ENCODE peak calls at places on chromosomes 4 and X, in five cellular contexts. U is transverse colon, P is IMR-90, C is AG10803, M is kidney epithelial cell. R is an unnamed sample.
A peak's percentile ranks its signal among the peaks of the same experiment; 100 is the strongest.

GRCh38 chr4:15234101-15234500 is 193.7 kb upstream of the C1QTNF7 start:
- DNase-seq in U (no peak), P (peak; percentile 93), M (no peak), C (peak; percentile 69), R (no peak)

GRCh38 chr4:152892985-152893384 is 43.1 kb upstream of the FHDC1 start:
- DNase-seq in U (no peak), C (no peak), P (no peak), M (no peak), R (no peak)

GRCh38 chr4:153137677-153138630 is 66.3 kb upstream of the TRIM2 start:
- DNase-seq in P (no peak), U (no peak), C (no peak), M (no peak), R (no peak)

GRCh38 chr4:165489786-165490185 is 111.0 kb downstream of the CPE start:
- DNase-seq in P (no peak), U (no peak), C (peak; percentile 9), M (no peak), R (no peak)

GRCh38 chr4:17511041-17511949 is 595 bp downstream of the QDPR start:
- DNase-seq in M (no peak), U (peak; percentile 62), C (peak; percentile 48), P (peak; percentile 33), R (no peak)

GRCh38 chr4:78940752-78941151 is 1.5 kb upstream of the PAQR3 start:
- DNase-seq in C (no peak), P (no peak), U (no peak), M (no peak), R (no peak)

GRCh38 chr4:56077676-56078075 is 128.9 kb downstream of the CEP135 start:
- DNase-seq in C (peak; percentile 1), P (no peak), U (no peak), M (no peak), R (no peak)

GRCh38 chr4:121011138-121011537 is 61.2 kb downstream of the NDNF start:
- DNase-seq in C (no peak), M (no peak), U (no peak), P (no peak), R (no peak)

GRCh38 chr4:5683566-5683965 is 24.8 kb downstream of the EVC2 start:
- DNase-seq in M (no peak), P (no peak), C (no peak), U (no peak), R (no peak)

GRCh38 chrX:19343085-19343461 is 654 bp upstream of the PDHA1 start:
- DNase-seq in P (no peak), C (no peak), U (no peak), M (no peak), R (no peak)

GRCh38 chrX:40465735-40466551 is 114.8 kb upstream of the ATP6AP2 start:
- DNase-seq in P (no peak), M (no peak), C (peak; percentile 32), U (no peak), R (no peak)

GRCh38 chr4:81405900-81406401 is 65.8 kb downstream of the RASGEF1B start:
- DNase-seq in M (peak; percentile 43), P (peak; percentile 77), C (peak; percentile 74), U (peak; percentile 20), R (peak; percentile 57)

GRCh38 chrX:68789966-68790365 is 38.9 kb upstream of the EFNB1 start:
- DNase-seq in M (no peak), U (no peak), C (no peak), P (no peak), R (no peak)

GRCh38 chr4:10456270-10457254 is 664 bp downstream of the ZNF518B start:
- DNase-seq in C (peak; percentile 67), P (peak; percentile 56), M (no peak), U (peak; percentile 52), R (no peak)

GRCh38 chrX:12269484-12269883 is 131.2 kb downstream of the FRMPD4 start:
- DNase-seq in P (no peak), U (no peak), C (peak; percentile 27), M (no peak), R (no peak)

GRCh38 chr4:74933562-74934015 is 673 bp downstream of the PARM1 start:
- DNase-seq in C (no peak), M (no peak), U (peak; percentile 40), P (no peak), R (no peak)

GRCh38 chr4:86891785-86892638 is at the start of gene C4orf36:
- DNase-seq in P (peak; percentile 18), M (no peak), C (peak; percentile 40), U (peak; percentile 78), R (no peak)

GRCh38 chr4:139099366-139099982 is 77.5 kb downstream of the ELF2 start:
- DNase-seq in P (peak; percentile 86), C (peak; percentile 81), U (peak; percentile 71), M (peak; percentile 44), R (no peak)

GRCh38 chr4:114519368-114519767 is 79.2 kb upstream of the UGT8 start:
- DNase-seq in U (no peak), P (no peak), M (no peak), C (no peak), R (no peak)

GRCh38 chr4:107689912-107690587 is 30.0 kb downstream of the PAPSS1 start:
- DNase-seq in C (peak; percentile 67), U (no peak), P (peak; percentile 94), M (peak; percentile 74), R (peak; percentile 56)

GRCh38 chr4:40662962-40663604 is 33.4 kb upstream of the RBM47 start:
- DNase-seq in C (peak; percentile 48), P (peak; percentile 89), U (no peak), M (peak; percentile 75), R (peak; percentile 75)

GRCh38 chr4:65624651-65625050 is 45.6 kb downstream of the EPHA5 start:
- DNase-seq in P (peak; percentile 4), C (no peak), U (no peak), M (no peak), R (no peak)

GRCh38 chr4:88722276-88722780 is 24.7 kb upstream of the NAP1L5 start:
- DNase-seq in M (no peak), C (no peak), P (no peak), U (no peak), R (no peak)

GRCh38 chr4:4968161-4968757 is 51.0 kb downstream of the CYTL1 start:
- DNase-seq in C (no peak), M (no peak), U (no peak), P (no peak), R (no peak)

GRCh38 chr4:68963389-68963788 is 11.8 kb upstream of the UGT2A3 start:
- DNase-seq in P (no peak), M (peak; percentile 60), C (no peak), U (peak; percentile 17), R (peak; percentile 83)

GRCh38 chr4:4618846-4619245 is 77.0 kb upstream of the STX18 start:
- DNase-seq in M (no peak), U (no peak), P (no peak), C (no peak), R (no peak)

GRCh38 chrX:155188786-155189185 is 27.5 kb upstream of the VBP1 start:
- DNase-seq in U (no peak), C (no peak), M (no peak), P (no peak), R (no peak)

GRCh38 chr4:108193891-108194672 is 25.4 kb upstream of the LEF1 start:
- DNase-seq in M (no peak), P (no peak), C (no peak), U (no peak), R (no peak)

GRCh38 chr4:184012937-184013336 is 107.8 kb downstream of the STOX2 start:
- DNase-seq in C (no peak), U (no peak), M (no peak), P (no peak), R (no peak)

GRCh38 chr4:124111922-124112321 is 600.6 kb downstream of the ANKRD50 start:
- DNase-seq in C (peak; percentile 80), P (peak; percentile 87), U (no peak), M (peak; percentile 37), R (peak; percentile 57)

GRCh38 chrX:56783996-56784620 is 55.1 kb downstream of the NBDY start:
- DNase-seq in P (no peak), C (no peak), U (no peak), M (no peak), R (no peak)

GRCh38 chr4:14180983-14181601 is 553.6 kb upstream of the BOD1L1 start:
- DNase-seq in C (no peak), M (no peak), P (peak; percentile 14), U (no peak), R (no peak)

GRCh38 chrX:9569875-9570274 is 105.0 kb downstream of the TBL1X start:
- DNase-seq in C (peak; percentile 68), M (peak; percentile 18), P (no peak), U (no peak), R (no peak)

GRCh38 chr4:157838366-157838765 is 334.5 kb downstream of the GASK1B start:
- DNase-seq in P (no peak), C (no peak), M (peak; percentile 5), U (no peak), R (no peak)

GRCh38 chr4:126627255-126627654 is 1005.5 kb upstream of the INTU start:
- DNase-seq in U (no peak), M (no peak), P (peak; percentile 38), C (no peak), R (no peak)

GRCh38 chr4:111066447-111066846 is 443.6 kb upstream of the PITX2 start:
- DNase-seq in U (no peak), C (peak; percentile 13), P (peak; percentile 63), M (no peak), R (peak; percentile 20)

GRCh38 chr4:53576218-53576617 is 15.1 kb downstream of the LNX1 start:
- DNase-seq in U (no peak), M (no peak), P (no peak), C (no peak), R (no peak)
- TF ChIP-seq CTCF in U (no peak), M (no peak), P (no peak), C (no peak), R (no peak)

GRCh38 chrX:125203737-125204578 is 115.7 kb upstream of the TEX13C start:
- DNase-seq in P (no peak), C (peak; percentile 0), U (no peak), M (peak; percentile 23), R (peak; percentile 41)

GRCh38 chrX:125205084-125205917 is 114.4 kb upstream of the TEX13C start:
- DNase-seq in U (peak; percentile 12), C (peak; percentile 6), P (no peak), M (peak; percentile 37), R (peak; percentile 57)

GRCh38 chrX:125205918-125206665 is 113.6 kb upstream of the TEX13C start:
- DNase-seq in U (no peak), M (no peak), P (no peak), C (no peak), R (no peak)

GRCh38 chrX:125203379-125203736 is 116.3 kb upstream of the TEX13C start:
- DNase-seq in C (no peak), M (no peak), P (no peak), U (no peak), R (no peak)

GRCh38 chrX:125202486-125203378 is 116.9 kb upstream of the TEX13C start:
- DNase-seq in U (no peak), P (no peak), C (no peak), M (no peak), R (no peak)
- H3K4me3 ChIP-seq in U (peak overlapping the region; percentile 44), P (no peak overlapping the region), C (no peak overlapping the region), M (peak overlapping the region; percentile 40), R (peak overlapping the region; percentile 63)

GRCh38 chrX:48852857-48853256 is 17.4 kb upstream of the PCSK1N start:
- DNase-seq in P (no peak), U (no peak), C (no peak), M (no peak), R (no peak)

GRCh38 chrX:48854898-48855297 is 19.5 kb upstream of the PCSK1N start:
- DNase-seq in U (no peak), C (peak; percentile 1), P (no peak), M (no peak), R (no peak)
- TF ChIP-seq CTCF in U (peak; percentile 14), C (peak; percentile 35), P (no peak), M (peak; percentile 22), R (peak; percentile 55)

GRCh38 chrX:119273807-119274192 is 37.7 kb downstream of the PGRMC1 start:
- DNase-seq in M (no peak), P (no peak), C (no peak), U (no peak), R (no peak)

GRCh38 chrX:119272882-119273806 is 37.1 kb downstream of the PGRMC1 start:
- DNase-seq in P (peak; percentile 21), M (peak; percentile 19), U (peak; percentile 46), C (peak; percentile 46), R (no peak)
- H3K4me3 ChIP-seq in P (peak overlapping the region; percentile 10), M (peak overlapping the region; percentile 10), U (peak overlapping the region; percentile 20), C (no peak overlapping the region), R (no peak overlapping the region)